ENCODE peak calls at places on chromosome 20, in six cellular contexts. C is right cardiac atrium, W is ovary, O is NCI-H69, V is choroid plexus epithelial cell, P is lower lobe of right lung. Y is an unnamed sample.

GRCh38 chr20:63737940-63738686 is 1.5 kb upstream of the SLC2A4RG start:
- DNase-seq in O (peak; percentile 19), P (peak; percentile 59), C (no peak), V (no peak), W (peak; percentile 45), Y (peak; percentile 58)

GRCh38 chr20:51272392-51272791 is 249.5 kb upstream of the KCNG1 start:
- DNase-seq in C (no peak), W (no peak), O (peak; percentile 20), V (peak; percentile 74), P (no peak), Y (no peak)

GRCh38 chr20:37630161-37630560 is 63.7 kb upstream of the CTNNBL1 start:
- DNase-seq in O (peak; percentile 74), W (peak; percentile 35), P (no peak), C (no peak), V (no peak), Y (no peak)

GRCh38 chr20:59746155-59746554 is 141.8 kb downstream of the PHACTR3 start:
- DNase-seq in V (no peak), P (no peak), O (no peak), W (no peak), C (no peak), Y (no peak)

GRCh38 chr20:10658876-10659632 is 14.7 kb downstream of the JAG1 start:
- DNase-seq in C (no peak), P (no peak), O (no peak), W (no peak), V (no peak), Y (no peak)

GRCh38 chr20:19970256-19970765 is 46.9 kb upstream of the NAA20 start:
- DNase-seq in V (no peak), C (no peak), P (no peak), W (no peak), O (no peak), Y (no peak)

GRCh38 chr20:21235713-21236445 is 67.3 kb upstream of the XRN2 start:
- DNase-seq in O (peak; percentile 86), W (peak; percentile 52), C (peak; percentile 35), V (peak; percentile 82), P (peak; percentile 68), Y (peak; percentile 84)

GRCh38 chr20:6381887-6382286 is 259.1 kb upstream of the FERMT1 start:
- DNase-seq in V (peak; percentile 66), W (no peak), O (peak; percentile 32), C (no peak), P (no peak), Y (no peak)

GRCh38 chr20:56352656-56353055 is 6.1 kb upstream of the FAM210B start:
- DNase-seq in C (no peak), W (no peak), V (no peak), P (no peak), O (no peak), Y (no peak)

GRCh38 chr20:50277460-50278376 is 87.1 kb downstream of the CEBPB start:
- DNase-seq in O (no peak), P (no peak), C (peak; percentile 10), W (no peak), V (no peak), Y (no peak)

GRCh38 chr20:51860015-51860882 is 57.9 kb upstream of the SALL4 start:
- DNase-seq in C (no peak), V (peak; percentile 25), P (no peak), O (no peak), W (no peak), Y (no peak)

GRCh38 chr20:50144362-50144761 is 9.2 kb downstream of the PEDS1 start:
- DNase-seq in W (peak; percentile 55), C (peak; percentile 77), O (no peak), V (peak; percentile 98), P (no peak), Y (peak; percentile 81)

GRCh38 chr20:33859157-33859695 is 48.1 kb downstream of the CHMP4B start:
- DNase-seq in C (no peak), V (peak; percentile 63), O (no peak), P (peak; percentile 46), W (no peak), Y (no peak)

GRCh38 chr20:53281557-53282117 is 309.5 kb downstream of the TSHZ2 start:
- DNase-seq in C (no peak), W (no peak), P (no peak), V (no peak), O (no peak), Y (no peak)

GRCh38 chr20:48795732-48796131 is 32.1 kb downstream of the PREX1 start:
- DNase-seq in P (no peak), C (no peak), V (no peak), W (no peak), O (peak; percentile 17), Y (no peak)

GRCh38 chr20:36181934-36182603 is 27.5 kb downstream of the EPB41L1 start:
- DNase-seq in C (no peak), O (no peak), W (no peak), P (no peak), V (peak; percentile 77), Y (no peak)

GRCh38 chr20:41671143-41671542 is 53.0 kb upstream of the CHD6 start:
- DNase-seq in O (no peak), C (no peak), W (no peak), V (no peak), P (no peak), Y (no peak)

GRCh38 chr20:24683676-24684075 is 214.2 kb downstream of the SYNDIG1 start:
- DNase-seq in O (no peak), V (no peak), P (no peak), C (no peak), W (no peak), Y (no peak)

GRCh38 chr20:4369798-4370124 is 351.9 kb upstream of the PRND start:
- DNase-seq in C (no peak), O (no peak), W (no peak), V (no peak), P (no peak), Y (no peak)

GRCh38 chr20:42530855-42531674 is 658.6 kb downstream of the PTPRT start:
- DNase-seq in P (no peak), O (peak; percentile 6), C (no peak), W (peak; percentile 17), V (peak; percentile 1), Y (no peak)

GRCh38 chr20:44720617-44720993 is 5.4 kb downstream of the CCN5 start:
- DNase-seq in V (no peak), W (no peak), C (no peak), P (peak; percentile 43), O (peak; percentile 50), Y (peak; percentile 68)

GRCh38 chr20:63694596-63695418 is 1.6 kb upstream of the TNFRSF6B start:
- DNase-seq in C (no peak), V (no peak), O (no peak), P (no peak), W (peak; percentile 21), Y (peak; percentile 73)

GRCh38 chr20:49160057-49160929 is 27.8 kb downstream of the STAU1 start:
- DNase-seq in V (no peak), O (no peak), C (no peak), W (no peak), P (no peak), Y (no peak)

GRCh38 chr20:64244870-64245603 is 10.5 kb upstream of the PCMTD2 start:
- DNase-seq in V (no peak), C (no peak), W (no peak), P (peak; percentile 17), O (no peak), Y (no peak)

GRCh38 chr20:61896058-61896961 is 169.4 kb downstream of the TAF4 start:
- DNase-seq in W (peak; percentile 55), V (peak; percentile 67), O (peak; percentile 49), C (peak; percentile 35), P (no peak), Y (no peak)

GRCh38 chr20:16477632-16478031 is 95.6 kb downstream of the KIF16B start:
- DNase-seq in P (no peak), O (no peak), C (no peak), V (peak; percentile 41), W (no peak), Y (no peak)

GRCh38 chr20:18324596-18325089 is 36.3 kb downstream of the ZNF133 start:
- DNase-seq in O (no peak), P (no peak), W (no peak), V (no peak), C (no peak), Y (no peak)

GRCh38 chr20:33604991-33605370 is 57.1 kb upstream of the C20orf144 start:
- DNase-seq in P (no peak), W (no peak), V (no peak), C (no peak), O (no peak), Y (no peak)

GRCh38 chr20:41308290-41308691 is 9.2 kb downstream of the ZHX3 start:
- DNase-seq in P (no peak), C (no peak), W (no peak), V (peak; percentile 94), O (no peak), Y (no peak)

GRCh38 chr20:58277578-58278344 is 31.8 kb upstream of the RAB22A start:
- DNase-seq in P (no peak), V (no peak), C (no peak), O (peak; percentile 0), W (no peak), Y (no peak)

GRCh38 chr20:840858-841567 is 7.5 kb downstream of the FAM110A start:
- DNase-seq in C (no peak), V (peak; percentile 23), O (peak; percentile 81), W (peak; percentile 61), P (peak; percentile 83), Y (no peak)

GRCh38 chr20:19019734-19020364 is 192.6 kb upstream of the SLC24A3 start:
- DNase-seq in W (no peak), O (peak; percentile 34), P (no peak), V (no peak), C (no peak), Y (no peak)

GRCh38 chr20:5612476-5613291 is 137.5 kb upstream of the SHLD1 start:
- DNase-seq in O (no peak), C (no peak), V (no peak), W (no peak), P (no peak), Y (peak; percentile 47)

GRCh38 chr20:5570442-5570841 is 179.8 kb upstream of the SHLD1 start:
- DNase-seq in O (no peak), C (no peak), W (no peak), P (no peak), V (no peak), Y (peak; percentile 49)

GRCh38 chr20:2230671-2231488 is 64.9 kb upstream of the TGM3 start:
- DNase-seq in V (no peak), P (no peak), C (no peak), O (no peak), W (no peak), Y (no peak)

GRCh38 chr20:57408131-57408530 is 16.9 kb downstream of the RBM38 start:
- DNase-seq in P (no peak), W (no peak), O (no peak), V (peak; percentile 44), C (no peak), Y (no peak)

GRCh38 chr20:13868331-13868730 is 83.5 kb downstream of the NDUFAF5 start:
- DNase-seq in O (no peak), V (peak; percentile 3), P (no peak), C (peak; percentile 24), W (no peak), Y (peak; percentile 82)

GRCh38 chr20:63369024-63369530 is 7.9 kb upstream of the CHRNA4 start:
- DNase-seq in V (no peak), P (no peak), W (no peak), C (no peak), O (no peak), Y (no peak)

GRCh38 chr20:53599039-53599362 is 5.4 kb upstream of the ZNF217 start:
- DNase-seq in W (no peak), V (no peak), O (no peak), P (no peak), C (no peak), Y (no peak)

Y was measured in aorta.